ENCODE peak calls at places on chromosomes 5 and 9, in five cellular contexts. One of them, this sample, is unnamed.

GRCh38 chr9:110753734-110754231 is 85.2 kb downstream of the MUSK start:
- DNase-seq in transverse colon: no peak
- DNase-seq in ovary: no peak
- DNase-seq in sigmoid colon: no peak
- DNase-seq in A549: no peak
- DNase-seq in this sample: no peak

GRCh38 chr5:169581580-169582227 is 1.9 kb upstream of the SPDL1 start:
- DNase-seq in A549: peak; percentile 43
- DNase-seq in ovary: no peak
- DNase-seq in sigmoid colon: peak; percentile 70
- DNase-seq in transverse colon: peak; percentile 66
- DNase-seq in this sample: peak; percentile 88

GRCh38 chr9:18261143-18261542 is 212.8 kb upstream of the ADAMTSL1 start:
- DNase-seq in A549: no peak
- DNase-seq in transverse colon: no peak
- DNase-seq in ovary: no peak
- DNase-seq in sigmoid colon: no peak
- DNase-seq in this sample: no peak

GRCh38 chr9:130987054-130987453 is 21.9 kb upstream of the LAMC3 start:
- DNase-seq in A549: no peak
- DNase-seq in sigmoid colon: no peak
- DNase-seq in ovary: no peak
- DNase-seq in transverse colon: no peak
- DNase-seq in this sample: no peak

GRCh38 chr5:67413749-67414148 is 217.2 kb upstream of the CD180 start:
- DNase-seq in A549: no peak
- DNase-seq in sigmoid colon: no peak
- DNase-seq in ovary: no peak
- DNase-seq in transverse colon: no peak
- DNase-seq in this sample: no peak

GRCh38 chr5:170572453-170572852 is 68.6 kb downstream of the KCNIP1 start:
- DNase-seq in ovary: no peak
- DNase-seq in transverse colon: no peak
- DNase-seq in A549: no peak
- DNase-seq in sigmoid colon: no peak
- DNase-seq in this sample: no peak

GRCh38 chr5:34959323-34959722 is 30.0 kb downstream of the DNAJC21 start:
- DNase-seq in sigmoid colon: no peak
- DNase-seq in transverse colon: no peak
- DNase-seq in ovary: no peak
- DNase-seq in A549: no peak
- DNase-seq in this sample: no peak

GRCh38 chr9:89430995-89431394 is 66.9 kb downstream of the SEMA4D start:
- DNase-seq in ovary: no peak
- DNase-seq in transverse colon: peak; percentile 79
- DNase-seq in sigmoid colon: no peak
- DNase-seq in A549: no peak
- DNase-seq in this sample: no peak

GRCh38 chr9:18890372-18890771 is 142.6 kb downstream of the SAXO1 start:
- DNase-seq in A549: no peak
- DNase-seq in sigmoid colon: no peak
- DNase-seq in ovary: no peak
- DNase-seq in transverse colon: no peak
- DNase-seq in this sample: no peak

GRCh38 chr5:31918739-31919138 is 255.4 kb downstream of the GOLPH3 start:
- DNase-seq in A549: no peak
- DNase-seq in ovary: no peak
- DNase-seq in transverse colon: no peak
- DNase-seq in sigmoid colon: no peak
- DNase-seq in this sample: no peak

GRCh38 chr9:105413486-105414068 is 34.3 kb upstream of the FSD1L start:
- DNase-seq in ovary: no peak
- DNase-seq in A549: peak; percentile 29
- DNase-seq in transverse colon: peak; percentile 23
- DNase-seq in sigmoid colon: no peak
- DNase-seq in this sample: peak; percentile 46

GRCh38 chr9:135242406-135242805 is 154.9 kb downstream of the OLFM1 start:
- DNase-seq in A549: no peak
- DNase-seq in transverse colon: no peak
- DNase-seq in sigmoid colon: peak; percentile 56
- DNase-seq in ovary: no peak
- DNase-seq in this sample: no peak

GRCh38 chr5:107430077-107430625 is 240.6 kb downstream of the EFNA5 start:
- DNase-seq in ovary: no peak
- DNase-seq in sigmoid colon: no peak
- DNase-seq in transverse colon: no peak
- DNase-seq in A549: no peak
- DNase-seq in this sample: no peak

GRCh38 chr9:106722051-106722753 is 140.8 kb upstream of the ZNF462 start:
- DNase-seq in A549: no peak
- DNase-seq in sigmoid colon: no peak
- DNase-seq in ovary: no peak
- DNase-seq in transverse colon: no peak
- DNase-seq in this sample: no peak

GRCh38 chr5:31476607-31477200 is 55.2 kb downstream of the DROSHA start:
- DNase-seq in transverse colon: no peak
- DNase-seq in A549: no peak
- DNase-seq in sigmoid colon: no peak
- DNase-seq in ovary: no peak
- DNase-seq in this sample: no peak

GRCh38 chr9:101246691-101247090 is 138.1 kb downstream of the BAAT start:
- DNase-seq in sigmoid colon: no peak
- DNase-seq in ovary: no peak
- DNase-seq in A549: no peak
- DNase-seq in transverse colon: no peak
- DNase-seq in this sample: no peak

GRCh38 chr5:19240150-19240549 is 747.9 kb downstream of the CDH18 start:
- DNase-seq in A549: no peak
- DNase-seq in transverse colon: no peak
- DNase-seq in ovary: no peak
- DNase-seq in sigmoid colon: no peak
- DNase-seq in this sample: no peak

GRCh38 chr5:1884638-1885475 is 2.1 kb upstream of the IRX4 start:
- DNase-seq in A549: no peak
- DNase-seq in transverse colon: no peak
- DNase-seq in sigmoid colon: no peak
- DNase-seq in ovary: no peak
- DNase-seq in this sample: no peak

GRCh38 chr9:89943309-89943708 is 338.5 kb downstream of the GADD45G start:
- DNase-seq in sigmoid colon: no peak
- DNase-seq in ovary: no peak
- DNase-seq in transverse colon: no peak
- DNase-seq in A549: no peak
- DNase-seq in this sample: no peak

GRCh38 chr9:122606587-122606986 is 8.0 kb upstream of the OR1Q1 start:
- DNase-seq in sigmoid colon: no peak
- DNase-seq in transverse colon: no peak
- DNase-seq in ovary: no peak
- DNase-seq in A549: no peak
- DNase-seq in this sample: no peak

GRCh38 chr9:122614362-122614761 is at the start of gene OR1Q1:
- DNase-seq in transverse colon: no peak
- DNase-seq in sigmoid colon: no peak
- DNase-seq in ovary: no peak
- DNase-seq in A549: no peak
- DNase-seq in this sample: no peak

GRCh38 chr9:122609810-122610209 is 4.7 kb upstream of the OR1Q1 start:
- DNase-seq in A549: no peak
- DNase-seq in transverse colon: no peak
- DNase-seq in sigmoid colon: no peak
- DNase-seq in ovary: no peak
- DNase-seq in this sample: no peak
- H3K9me3 ChIP-seq in A549: no peaks in the 10 kb centered on the region
- H3K9me3 ChIP-seq in transverse colon: no peaks in the 10 kb centered on the region
- H3K9me3 ChIP-seq in sigmoid colon: no peaks in the 10 kb centered on the region
- H3K9me3 ChIP-seq in ovary: no peaks in the 10 kb centered on the region
- H3K9me3 ChIP-seq in this sample: no peaks in the 10 kb centered on the region

GRCh38 chr5:151745071-151745705 is 13.2 kb downstream of the ATOX1 start:
- DNase-seq in A549: no peak
- DNase-seq in sigmoid colon: peak; percentile 89
- DNase-seq in ovary: no peak
- DNase-seq in transverse colon: peak; percentile 29
- DNase-seq in this sample: peak; percentile 54
- TF ChIP-seq EP300 in A549: no peak
- TF ChIP-seq EP300 in sigmoid colon: no peak
- TF ChIP-seq EP300 in ovary: no peak
- TF ChIP-seq EP300 in transverse colon: no peak
- TF ChIP-seq EP300 in this sample: peak; percentile 47

GRCh38 chr5:98774192-98775046 is 956 bp downstream of the RGMB start:
- DNase-seq in sigmoid colon: peak; percentile 84
- DNase-seq in A549: peak; percentile 38
- DNase-seq in transverse colon: peak; percentile 73
- DNase-seq in ovary: peak; percentile 72
- DNase-seq in this sample: no peak

GRCh38 chr5:98773214-98773463 is 324 bp upstream of the RGMB start:
- DNase-seq in A549: no peak
- DNase-seq in transverse colon: no peak
- DNase-seq in ovary: no peak
- DNase-seq in sigmoid colon: no peak
- DNase-seq in this sample: no peak

GRCh38 chr5:98775246-98775961 is 1.9 kb downstream of the RGMB start:
- DNase-seq in A549: no peak
- DNase-seq in ovary: no peak
- DNase-seq in sigmoid colon: no peak
- DNase-seq in transverse colon: no peak
- DNase-seq in this sample: no peak

GRCh38 chr5:98772415-98773213 is 849 bp upstream of the RGMB start:
- DNase-seq in A549: peak; percentile 78
- DNase-seq in ovary: peak; percentile 78
- DNase-seq in transverse colon: peak; percentile 86
- DNase-seq in sigmoid colon: peak; percentile 90
- DNase-seq in this sample: no peak

DNA sequence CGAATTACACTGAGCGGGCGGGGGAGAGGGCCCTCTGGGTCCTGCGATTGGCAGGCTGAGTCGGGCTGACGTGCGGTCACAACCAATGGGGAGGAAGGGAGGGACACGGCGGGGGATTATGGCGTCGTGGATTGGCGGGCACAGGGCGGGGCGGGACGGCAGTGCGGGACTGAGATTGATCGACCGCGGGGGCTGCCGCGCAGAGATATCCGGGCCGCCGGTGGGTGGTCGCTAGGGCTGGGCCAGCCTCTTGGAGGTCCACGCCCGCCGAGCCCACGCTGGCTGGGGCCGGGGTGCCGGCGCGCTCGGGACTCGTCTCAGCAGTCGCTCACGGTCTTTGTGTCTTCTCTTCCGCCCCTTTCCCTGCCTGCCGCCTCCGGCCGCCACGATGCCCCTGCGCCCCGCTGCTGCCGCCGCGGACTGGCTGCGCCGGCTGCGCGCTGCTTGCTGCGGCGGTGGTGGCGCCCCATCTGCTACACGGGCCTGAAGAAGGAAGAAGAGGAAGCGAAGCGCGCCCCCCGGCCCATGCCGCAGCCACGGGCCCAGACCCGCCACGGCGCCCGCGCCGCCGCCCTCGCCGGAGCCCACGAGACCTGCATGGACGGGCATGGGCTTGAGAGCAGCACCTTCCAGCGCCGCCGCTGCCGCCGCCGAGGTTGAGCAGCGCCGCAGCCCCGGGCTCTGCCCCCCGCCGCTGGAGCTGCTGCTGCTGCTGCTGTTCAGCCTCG is at the start of gene RGMB:
- DNase-seq in A549: peak; percentile 98
- DNase-seq in transverse colon: peak; percentile 98
- DNase-seq in ovary: peak; percentile 98
- DNase-seq in sigmoid colon: peak; percentile 99
- DNase-seq in this sample: peak; percentile 96
- TF ChIP-seq CTCF in A549: peak; percentile 32
- TF ChIP-seq CTCF in transverse colon: no peak
- TF ChIP-seq CTCF in ovary: no peak
- TF ChIP-seq CTCF in sigmoid colon: no peak
- TF ChIP-seq CTCF in this sample: no peak

GRCh38 chr5:43456556-43456955 is 27.1 kb downstream of the TMEM267 start:
- DNase-seq in A549: no peak
- DNase-seq in sigmoid colon: no peak
- DNase-seq in transverse colon: no peak
- DNase-seq in ovary: no peak
- DNase-seq in this sample: no peak
- H3K9me3 ChIP-seq in A549: no peaks in the 10 kb centered on the region
- H3K9me3 ChIP-seq in sigmoid colon: no peaks in the 10 kb centered on the region
- H3K9me3 ChIP-seq in transverse colon: peaks cover 7% of the 10 kb centered on the region
- H3K9me3 ChIP-seq in ovary: no peaks in the 10 kb centered on the region
- H3K9me3 ChIP-seq in this sample: peaks cover 9% of the 10 kb centered on the region

GRCh38 chr5:140162275-140162674 is 12.7 kb upstream of the CYSTM1 start:
- DNase-seq in sigmoid colon: no peak
- DNase-seq in A549: no peak
- DNase-seq in transverse colon: no peak
- DNase-seq in ovary: no peak
- DNase-seq in this sample: no peak

GRCh38 chr5:140166911-140167310 is 8.1 kb upstream of the CYSTM1 start:
- DNase-seq in ovary: no peak
- DNase-seq in sigmoid colon: no peak
- DNase-seq in A549: no peak
- DNase-seq in transverse colon: no peak
- DNase-seq in this sample: no peak

GRCh38 chr5:140162781-140163180 is 12.2 kb upstream of the CYSTM1 start:
- DNase-seq in transverse colon: no peak
- DNase-seq in ovary: no peak
- DNase-seq in A549: no peak
- DNase-seq in sigmoid colon: no peak
- DNase-seq in this sample: no peak

GRCh38 chr5:140165921-140166270 is 9.1 kb upstream of the CYSTM1 start:
- DNase-seq in A549: no peak
- DNase-seq in ovary: no peak
- DNase-seq in transverse colon: no peak
- DNase-seq in sigmoid colon: no peak
- DNase-seq in this sample: no peak

GRCh38 chr5:140165101-140165920 is 9.7 kb upstream of the CYSTM1 start:
- DNase-seq in A549: no peak
- DNase-seq in ovary: no peak
- DNase-seq in sigmoid colon: no peak
- DNase-seq in transverse colon: peak; percentile 80
- DNase-seq in this sample: no peak
- TF ChIP-seq EP300 in A549: no peak
- TF ChIP-seq EP300 in ovary: no peak
- TF ChIP-seq EP300 in sigmoid colon: no peak
- TF ChIP-seq EP300 in transverse colon: no peak
- TF ChIP-seq EP300 in this sample: no peak

This sample was measured in tibial nerve.